ENCODE peak calls at places on chromosomes 5 and 9, in nine cellular contexts. N, Q, V, H, S, R, D, T and W are unnamed samples.

GRCh38 chr5:98902733-98903132 is 26.1 kb downstream of the CHD1 start:
- DNase-seq in N (no peak), Q (peak; percentile 27), V (no peak), H (no peak), S (no peak), R (no peak), D (no peak), T (peak; percentile 58), W (no peak)

GRCh38 chr9:68697846-68698245 is 7.2 kb upstream of the PIP5K1B start:
- DNase-seq in N (no peak), Q (no peak), V (no peak), H (peak; percentile 62), S (no peak), R (no peak), D (no peak), T (no peak), W (no peak)

GRCh38 chr9:128385493-128386205 is 14.5 kb downstream of the URM1 start:
- DNase-seq in N (no peak), Q (no peak), V (no peak), H (no peak), S (no peak), R (no peak), D (no peak), T (peak; percentile 39), W (no peak)

GRCh38 chr5:141695627-141696180 is 13.7 kb upstream of the ARAP3 start:
- DNase-seq in N (no peak), Q (no peak), V (no peak), H (no peak), S (no peak), R (no peak), D (peak; percentile 57), T (no peak), W (no peak)

GRCh38 chr5:180233729-180234128 is 24.7 kb upstream of the RASGEF1C start:
- DNase-seq in N (no peak), Q (no peak), V (no peak), H (no peak), S (no peak), R (no peak), D (no peak), T (no peak), W (no peak)

GRCh38 chr5:174937201-174938130 is 213.1 kb downstream of the MSX2 start:
- DNase-seq in N (no peak), Q (no peak), V (no peak), H (no peak), S (no peak), R (no peak), D (no peak), T (no peak), W (no peak)

GRCh38 chr9:103991001-103991400 is 103.1 kb upstream of the SMC2 start:
- DNase-seq in N (no peak), Q (no peak), V (no peak), H (no peak), S (no peak), R (no peak), D (no peak), T (no peak), W (no peak)

GRCh38 chr9:129643706-129644105 is 1.8 kb upstream of the ASB6 start:
- DNase-seq in N (no peak), Q (no peak), V (no peak), H (no peak), S (no peak), R (no peak), D (no peak), T (no peak), W (no peak)

GRCh38 chr9:98481676-98482075 is 226.2 kb upstream of the TBC1D2 start:
- DNase-seq in N (no peak), Q (no peak), V (no peak), H (no peak), S (no peak), R (no peak), D (no peak), T (peak; percentile 15), W (no peak)

GRCh38 chr9:135662758-135663450 is at the start of gene LCN9:
- DNase-seq in N (no peak), Q (no peak), V (no peak), H (no peak), S (no peak), R (no peak), D (no peak), T (peak; percentile 11), W (no peak)

GRCh38 chr9:137676998-137677397 is 58.2 kb downstream of the EHMT1 start:
- DNase-seq in N (no peak), Q (no peak), V (no peak), H (no peak), S (no peak), R (no peak), D (no peak), T (no peak), W (no peak)

GRCh38 chr9:134410835-134411217 is 84.6 kb downstream of the RXRA start:
- DNase-seq in N (no peak), Q (no peak), V (no peak), H (no peak), S (no peak), R (no peak), D (no peak), T (no peak), W (no peak)

GRCh38 chr9:136358016-136358415 is 5.5 kb downstream of the DNLZ start:
- DNase-seq in N (no peak), Q (no peak), V (no peak), H (no peak), S (no peak), R (no peak), D (no peak), T (no peak), W (no peak)

GRCh38 chr5:143594913-143595818 is 191.7 kb upstream of the NR3C1 start:
- DNase-seq in N (no peak), Q (no peak), V (no peak), H (peak; percentile 62), S (no peak), R (no peak), D (peak; percentile 40), T (peak; percentile 67), W (no peak)

GRCh38 chr9:9108641-9109040 is 1309.1 kb upstream of the DMAC1 start:
- DNase-seq in N (no peak), Q (no peak), V (no peak), H (no peak), S (no peak), R (no peak), D (no peak), T (no peak), W (no peak)

GRCh38 chr9:133635098-133635497 is 1.1 kb upstream of the DBH start:
- DNase-seq in N (no peak), Q (no peak), V (no peak), H (no peak), S (no peak), R (no peak), D (no peak), T (no peak), W (no peak)

GRCh38 chr9:130454096-130454811 is 9.5 kb downstream of the ASS1 start:
- DNase-seq in N (no peak), Q (no peak), V (no peak), H (no peak), S (no peak), R (no peak), D (no peak), T (no peak), W (no peak)

GRCh38 chr5:81895312-81895711 is 76.5 kb upstream of the ATG10 start:
- DNase-seq in N (no peak), Q (no peak), V (no peak), H (no peak), S (no peak), R (no peak), D (no peak), T (peak; percentile 8), W (no peak)

GRCh38 chr5:57863661-57864060 is 381.1 kb upstream of the ACTBL2 start:
- DNase-seq in N (no peak), Q (peak; percentile 54), V (no peak), H (no peak), S (no peak), R (no peak), D (no peak), T (peak; percentile 64), W (no peak)

GRCh38 chr5:33854733-33855151 is 37.0 kb downstream of the ADAMTS12 start:
- DNase-seq in N (no peak), Q (peak; percentile 36), V (no peak), H (no peak), S (no peak), R (no peak), D (no peak), T (peak; percentile 83), W (peak; percentile 55)

GRCh38 chr9:88420227-88420626 is 32.0 kb downstream of the SPIN1 start:
- DNase-seq in N (no peak), Q (no peak), V (no peak), H (no peak), S (no peak), R (no peak), D (no peak), T (peak; percentile 15), W (no peak)

GRCh38 chr9:78357165-78357873 is 60.4 kb downstream of the PSAT1 start:
- DNase-seq in N (no peak), Q (no peak), V (no peak), H (no peak), S (no peak), R (no peak), D (no peak), T (no peak), W (no peak)